ENCODE peak calls at places on chromosome 19, in ten cellular contexts. J is nephron progenitor cell; S is Karpas-422; Y is Right ventricle myocardium superior; D is HL-60; M is adrenal gland; N is GM12878; E is stimulated activated CD4-positive, alpha-beta T cell treated with anti-CD3 and anti-CD28 coated beads, Interleukin-15, amount 100 ng/mL, for 1 hour; Z is activated CD4-positive, alpha-beta T cell treated with anti-CD3 and anti-CD28 coated beads for 48 hours; H is NCI-H187. U is an unnamed sample.

GRCh38 chr19:13154911-13155471 is 4.8 kb downstream of the IER2 start:
- DNase-seq in J (peak; percentile 65), S (peak; percentile 50), Y (peak; percentile 66), D (peak; percentile 58), M (peak; percentile 86), N (no peak), E (peak; percentile 66), Z (peak; percentile 90), H (no peak), U (peak; percentile 89)

GRCh38 chr19:28519218-28519779 is 693.7 kb downstream of the UQCRFS1 start:
- DNase-seq in J (no peak), S (no peak), Y (no peak), D (no peak), M (no peak), N (no peak), E (no peak), Z (no peak), H (no peak), U (no peak)

GRCh38 chr19:10291554-10292205 is 1.9 kb downstream of the ICAM5 start:
- DNase-seq in J (no peak), S (no peak), Y (no peak), D (no peak), M (no peak), N (no peak), E (no peak), Z (no peak), H (no peak), U (no peak)

GRCh38 chr19:48053856-48054255 is 10.0 kb upstream of the CABP5 start:
- DNase-seq in J (no peak), S (no peak), Y (no peak), D (no peak), M (no peak), N (no peak), E (no peak), Z (no peak), H (no peak), U (no peak)

GRCh38 chr19:20051841-20052768 is 12.8 kb upstream of the ZNF682 start:
- DNase-seq in J (peak; percentile 89), S (peak; percentile 92), Y (peak; percentile 98), D (peak; percentile 94), M (peak; percentile 98), N (peak; percentile 17), E (peak; percentile 42), Z (peak; percentile 80), H (peak; percentile 76), U (peak; percentile 92)

GRCh38 chr19:7673995-7674667 is 2.8 kb upstream of the MCEMP1 start:
- DNase-seq in J (peak; percentile 39), S (peak; percentile 89), Y (peak; percentile 85), D (peak; percentile 96), M (peak; percentile 70), N (no peak), E (no peak), Z (peak; percentile 61), H (no peak), U (peak; percentile 66)

GRCh38 chr19:35986664-35987570 is 8.1 kb upstream of the SDHAF1 start:
- DNase-seq in J (peak; percentile 60), S (peak; percentile 70), Y (peak; percentile 73), D (peak; percentile 78), M (no peak), N (no peak), E (no peak), Z (peak; percentile 37), H (no peak), U (no peak)

GRCh38 chr19:8831832-8832131 is 322 bp downstream of the ZNF558 start:
- DNase-seq in J (no peak), S (no peak), Y (no peak), D (no peak), M (no peak), N (no peak), E (no peak), Z (no peak), H (no peak), U (no peak)

GRCh38 chr19:2888739-2889224 is 11.9 kb upstream of the ZNF57 start:
- DNase-seq in J (no peak), S (no peak), Y (peak; percentile 46), D (no peak), M (no peak), N (no peak), E (peak; percentile 44), Z (peak; percentile 77), H (no peak), U (no peak)

GRCh38 chr19:43984687-43985000 is 656 bp downstream of the ZNF155 start:
- DNase-seq in J (no peak), S (no peak), Y (peak; percentile 31), D (peak; percentile 12), M (peak; percentile 64), N (no peak), E (no peak), Z (no peak), H (no peak), U (no peak)

GRCh38 chr19:16714702-16715294 is 4.8 kb upstream of the NWD1 start:
- DNase-seq in J (peak; percentile 68), S (peak; percentile 85), Y (peak; percentile 61), D (peak; percentile 64), M (peak; percentile 62), N (peak; percentile 20), E (peak; percentile 16), Z (peak; percentile 75), H (peak; percentile 3), U (peak; percentile 43)

GRCh38 chr19:22605275-22606211 is 28.6 kb upstream of the ZNF492 start:
- DNase-seq in J (no peak), S (no peak), Y (no peak), D (no peak), M (no peak), N (no peak), E (no peak), Z (no peak), H (no peak), U (no peak)

GRCh38 chr19:1699998-1700732 is 47.8 kb upstream of the TCF3 start:
- DNase-seq in J (no peak), S (no peak), Y (no peak), D (no peak), M (no peak), N (no peak), E (no peak), Z (no peak), H (no peak), U (no peak)

GRCh38 chr19:29001922-29002247 is 211.1 kb downstream of the UQCRFS1 start:
- DNase-seq in J (no peak), S (no peak), Y (no peak), D (no peak), M (no peak), N (no peak), E (no peak), Z (no peak), H (no peak), U (no peak)

GRCh38 chr19:13018037-13018914 is 23.0 kb downstream of the NFIX start:
- DNase-seq in J (no peak), S (no peak), Y (peak; percentile 83), D (no peak), M (peak; percentile 82), N (no peak), E (no peak), Z (no peak), H (no peak), U (no peak)

GRCh38 chr19:610801-611505 is 21.3 kb downstream of the HCN2 start:
- DNase-seq in J (peak; percentile 54), S (peak; percentile 85), Y (peak; percentile 66), D (peak; percentile 60), M (peak; percentile 85), N (no peak), E (peak; percentile 34), Z (peak; percentile 72), H (no peak), U (no peak)

GRCh38 chr19:12769689-12770088 is 5.7 kb downstream of the HOOK2 start:
- DNase-seq in J (peak; percentile 70), S (peak; percentile 89), Y (no peak), D (no peak), M (no peak), N (no peak), E (no peak), Z (peak; percentile 70), H (peak; percentile 36), U (no peak)

GRCh38 chr19:40174087-40174486 is 17.1 kb upstream of the MAP3K10 start:
- DNase-seq in J (no peak), S (no peak), Y (no peak), D (no peak), M (no peak), N (no peak), E (no peak), Z (no peak), H (no peak), U (no peak)

GRCh38 chr19:1396019-1396767 is 5.1 kb downstream of the GAMT start:
- DNase-seq in J (no peak), S (peak; percentile 71), Y (peak; percentile 45), D (no peak), M (no peak), N (no peak), E (no peak), Z (no peak), H (no peak), U (no peak)

GRCh38 chr19:4694211-4694987 is 24.3 kb upstream of the MYDGF start:
- DNase-seq in J (no peak), S (no peak), Y (peak; percentile 71), D (no peak), M (peak; percentile 69), N (no peak), E (no peak), Z (no peak), H (no peak), U (peak; percentile 81)

U was measured in PC-9.